ENCODE peak calls at places on chromosomes 5 and 9, in six cellular contexts. One of them, this sample, is unnamed.

GRCh38 chr5:6222121-6222520 is 156.2 kb downstream of the MED10 start:
- DNase-seq in lung: no peak
- DNase-seq in tibial artery: no peak
- DNase-seq in heart left ventricle: no peak
- DNase-seq in ovary: no peak
- DNase-seq in thoracic aorta: no peak
- DNase-seq in this sample: no peak

GRCh38 chr9:87327567-87328125 is 170.0 kb upstream of the DAPK1 start:
- DNase-seq in tibial artery: no peak
- DNase-seq in ovary: no peak
- DNase-seq in thoracic aorta: no peak
- DNase-seq in lung: no peak
- DNase-seq in heart left ventricle: no peak
- DNase-seq in this sample: no peak

GRCh38 chr9:81264516-81264915 is 424.8 kb downstream of the TLE1 start:
- DNase-seq in lung: no peak
- DNase-seq in thoracic aorta: no peak
- DNase-seq in heart left ventricle: peak; percentile 19
- DNase-seq in ovary: no peak
- DNase-seq in tibial artery: no peak
- DNase-seq in this sample: no peak

GRCh38 chr9:99870126-99870525 is 36.3 kb upstream of the STX17 start:
- DNase-seq in tibial artery: no peak
- DNase-seq in lung: no peak
- DNase-seq in heart left ventricle: no peak
- DNase-seq in thoracic aorta: no peak
- DNase-seq in ovary: no peak
- DNase-seq in this sample: no peak

GRCh38 chr5:157965989-157966388 is 107.0 kb upstream of the CLINT1 start:
- DNase-seq in heart left ventricle: no peak
- DNase-seq in thoracic aorta: no peak
- DNase-seq in ovary: no peak
- DNase-seq in tibial artery: no peak
- DNase-seq in lung: no peak
- DNase-seq in this sample: no peak

GRCh38 chr5:158023266-158023665 is 164.3 kb upstream of the CLINT1 start:
- DNase-seq in lung: no peak
- DNase-seq in heart left ventricle: no peak
- DNase-seq in ovary: no peak
- DNase-seq in tibial artery: no peak
- DNase-seq in thoracic aorta: no peak
- DNase-seq in this sample: no peak

GRCh38 chr5:1409386-1410110 is 35.7 kb downstream of the SLC6A3 start:
- DNase-seq in tibial artery: peak; percentile 19
- DNase-seq in thoracic aorta: no peak
- DNase-seq in lung: no peak
- DNase-seq in heart left ventricle: no peak
- DNase-seq in ovary: no peak
- DNase-seq in this sample: no peak

GRCh38 chr5:91170266-91170665 is 212.9 kb downstream of the ARRDC3 start:
- DNase-seq in tibial artery: no peak
- DNase-seq in thoracic aorta: no peak
- DNase-seq in heart left ventricle: no peak
- DNase-seq in lung: no peak
- DNase-seq in ovary: no peak
- DNase-seq in this sample: no peak

GRCh38 chr9:107737610-107737986 is 248.0 kb upstream of the KLF4 start:
- DNase-seq in lung: no peak
- DNase-seq in tibial artery: no peak
- DNase-seq in thoracic aorta: no peak
- DNase-seq in heart left ventricle: no peak
- DNase-seq in ovary: no peak
- DNase-seq in this sample: no peak

GRCh38 chr5:36145311-36145710 is 6.4 kb downstream of the LMBRD2 start:
- DNase-seq in heart left ventricle: no peak
- DNase-seq in ovary: no peak
- DNase-seq in lung: no peak
- DNase-seq in tibial artery: no peak
- DNase-seq in thoracic aorta: no peak
- DNase-seq in this sample: no peak

GRCh38 chr5:134289509-134290113 is 63.7 kb upstream of the PPP2CA start:
- DNase-seq in heart left ventricle: peak; percentile 53
- DNase-seq in thoracic aorta: no peak
- DNase-seq in tibial artery: peak; percentile 25
- DNase-seq in ovary: peak; percentile 26
- DNase-seq in lung: peak; percentile 58
- DNase-seq in this sample: peak; percentile 64

GRCh38 chr5:41433552-41434181 is 76.7 kb downstream of the PLCXD3 start:
- DNase-seq in thoracic aorta: no peak
- DNase-seq in heart left ventricle: no peak
- DNase-seq in ovary: no peak
- DNase-seq in tibial artery: no peak
- DNase-seq in lung: no peak
- DNase-seq in this sample: no peak

GRCh38 chr5:168047043-168047668 is 244.3 kb upstream of the WWC1 start:
- DNase-seq in thoracic aorta: no peak
- DNase-seq in ovary: no peak
- DNase-seq in tibial artery: no peak
- DNase-seq in lung: peak; percentile 38
- DNase-seq in heart left ventricle: no peak
- DNase-seq in this sample: no peak

GRCh38 chr5:118968925-118969375 is 19.4 kb downstream of the DTWD2 start:
- DNase-seq in tibial artery: no peak
- DNase-seq in heart left ventricle: peak; percentile 31
- DNase-seq in lung: no peak
- DNase-seq in thoracic aorta: no peak
- DNase-seq in ovary: no peak
- DNase-seq in this sample: no peak

GRCh38 chr5:111384220-111384619 is 128.1 kb downstream of the STARD4 start:
- DNase-seq in heart left ventricle: no peak
- DNase-seq in tibial artery: no peak
- DNase-seq in lung: no peak
- DNase-seq in ovary: no peak
- DNase-seq in thoracic aorta: no peak
- DNase-seq in this sample: no peak

GRCh38 chr5:181130832-181131496 is at the start of gene OR2V1:
- DNase-seq in thoracic aorta: no peak
- DNase-seq in heart left ventricle: no peak
- DNase-seq in ovary: no peak
- DNase-seq in tibial artery: no peak
- DNase-seq in lung: no peak
- DNase-seq in this sample: no peak

GRCh38 chr5:181133610-181134231 is 2.8 kb upstream of the OR2V1 start:
- DNase-seq in thoracic aorta: no peak
- DNase-seq in heart left ventricle: peak; percentile 63
- DNase-seq in tibial artery: peak; percentile 78
- DNase-seq in ovary: no peak
- DNase-seq in lung: peak; percentile 47
- DNase-seq in this sample: peak; percentile 20

GRCh38 chr5:181134259-181134658 is 3.3 kb upstream of the OR2V1 start:
- DNase-seq in thoracic aorta: no peak
- DNase-seq in lung: no peak
- DNase-seq in ovary: no peak
- DNase-seq in heart left ventricle: no peak
- DNase-seq in tibial artery: no peak
- DNase-seq in this sample: no peak

GRCh38 chr5:181131514-181131913 is 545 bp upstream of the OR2V1 start:
- DNase-seq in thoracic aorta: no peak
- DNase-seq in ovary: no peak
- DNase-seq in tibial artery: no peak
- DNase-seq in lung: no peak
- DNase-seq in heart left ventricle: no peak
- DNase-seq in this sample: no peak

GRCh38 chr5:181133083-181133482 is 2.1 kb upstream of the OR2V1 start:
- DNase-seq in ovary: no peak
- DNase-seq in thoracic aorta: no peak
- DNase-seq in heart left ventricle: no peak
- DNase-seq in lung: no peak
- DNase-seq in tibial artery: no peak
- DNase-seq in this sample: no peak
- H3K9me3 ChIP-seq in ovary: no peaks in the 10 kb centered on the region
- H3K9me3 ChIP-seq in thoracic aorta: no peaks in the 10 kb centered on the region
- H3K9me3 ChIP-seq in heart left ventricle: peaks cover 6% of the 10 kb centered on the region
- H3K9me3 ChIP-seq in lung: peaks cover 5% of the 10 kb centered on the region
- H3K9me3 ChIP-seq in tibial artery: no peaks in the 10 kb centered on the region
- H3K9me3 ChIP-seq in this sample: no peaks in the 10 kb centered on the region

GRCh38 chr5:177487975-177488374 is 9.4 kb downstream of the PDLIM7 start:
- DNase-seq in ovary: no peak
- DNase-seq in heart left ventricle: no peak
- DNase-seq in tibial artery: no peak
- DNase-seq in thoracic aorta: no peak
- DNase-seq in lung: no peak
- DNase-seq in this sample: no peak

GRCh38 chr5:177487144-177487543 is 10.3 kb downstream of the PDLIM7 start:
- DNase-seq in tibial artery: no peak
- DNase-seq in heart left ventricle: no peak
- DNase-seq in ovary: no peak
- DNase-seq in thoracic aorta: no peak
- DNase-seq in lung: no peak
- DNase-seq in this sample: no peak

GRCh38 chr5:177490311-177490991 is 7.0 kb downstream of the PDLIM7 start:
- DNase-seq in ovary: no peak
- DNase-seq in heart left ventricle: no peak
- DNase-seq in tibial artery: no peak
- DNase-seq in lung: no peak
- DNase-seq in thoracic aorta: no peak
- DNase-seq in this sample: no peak

GRCh38 chr5:177490992-177491391 is 6.4 kb downstream of the PDLIM7 start:
- DNase-seq in thoracic aorta: no peak
- DNase-seq in tibial artery: no peak
- DNase-seq in heart left ventricle: no peak
- DNase-seq in ovary: no peak
- DNase-seq in lung: no peak
- DNase-seq in this sample: no peak

GRCh38 chr5:177489119-177489716 is 8.2 kb downstream of the PDLIM7 start:
- DNase-seq in heart left ventricle: no peak
- DNase-seq in ovary: no peak
- DNase-seq in lung: no peak
- DNase-seq in thoracic aorta: no peak
- DNase-seq in tibial artery: no peak
- DNase-seq in this sample: no peak
- TF ChIP-seq CTCF in heart left ventricle: no peak
- TF ChIP-seq CTCF in ovary: no peak
- TF ChIP-seq CTCF in lung: no peak
- TF ChIP-seq CTCF in thoracic aorta: no peak
- TF ChIP-seq CTCF in tibial artery: no peak
- TF ChIP-seq CTCF in this sample: no peak

DNA sequence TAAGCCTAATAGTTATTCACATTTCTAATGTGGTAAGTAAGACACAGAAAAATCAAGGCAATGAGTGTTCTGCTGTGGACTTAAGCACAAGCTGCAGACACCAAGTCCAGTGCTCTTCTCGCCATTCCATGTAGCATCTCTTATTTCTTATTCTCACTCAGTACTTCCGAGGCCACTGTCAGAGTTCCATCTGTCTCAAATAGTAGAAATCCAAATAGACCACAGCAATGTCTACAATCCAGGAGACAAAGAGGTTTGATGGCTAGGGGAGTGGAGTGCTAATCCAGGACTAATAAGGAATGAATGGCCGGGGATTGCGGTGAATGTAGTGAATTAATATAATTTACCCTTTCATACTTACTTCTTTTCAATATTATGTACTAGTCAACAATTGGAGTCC is 147.3 kb downstream of the FBXL7 start:
- DNase-seq in heart left ventricle: no peak
- DNase-seq in tibial artery: no peak
- DNase-seq in lung: no peak
- DNase-seq in ovary: no peak
- DNase-seq in thoracic aorta: no peak
- DNase-seq in this sample: no peak
- H3K9me3 ChIP-seq in heart left ventricle: peaks cover 3% of the 10 kb centered on the region
- H3K9me3 ChIP-seq in tibial artery: no peaks in the 10 kb centered on the region
- H3K9me3 ChIP-seq in lung: no peaks in the 10 kb centered on the region
- H3K9me3 ChIP-seq in ovary: no peaks in the 10 kb centered on the region
- H3K9me3 ChIP-seq in thoracic aorta: no peaks in the 10 kb centered on the region
- H3K9me3 ChIP-seq in this sample: no peaks in the 10 kb centered on the region

GRCh38 chr9:4313144-4313543 is 13.3 kb upstream of the GLIS3 start:
- DNase-seq in ovary: no peak
- DNase-seq in heart left ventricle: no peak
- DNase-seq in thoracic aorta: no peak
- DNase-seq in lung: no peak
- DNase-seq in tibial artery: no peak
- DNase-seq in this sample: no peak

GRCh38 chr9:4320021-4320420 is 20.2 kb upstream of the GLIS3 start:
- DNase-seq in tibial artery: no peak
- DNase-seq in lung: no peak
- DNase-seq in ovary: no peak
- DNase-seq in heart left ventricle: no peak
- DNase-seq in thoracic aorta: no peak
- DNase-seq in this sample: no peak

GRCh38 chr9:4318741-4319140 is 18.9 kb upstream of the GLIS3 start:
- DNase-seq in lung: no peak
- DNase-seq in ovary: no peak
- DNase-seq in heart left ventricle: no peak
- DNase-seq in tibial artery: no peak
- DNase-seq in thoracic aorta: no peak
- DNase-seq in this sample: no peak

GRCh38 chr9:4316409-4316808 is 16.5 kb upstream of the GLIS3 start:
- DNase-seq in tibial artery: no peak
- DNase-seq in thoracic aorta: no peak
- DNase-seq in heart left ventricle: no peak
- DNase-seq in lung: no peak
- DNase-seq in ovary: no peak
- DNase-seq in this sample: no peak

GRCh38 chr9:4315582-4316215 is 15.8 kb upstream of the GLIS3 start:
- DNase-seq in tibial artery: peak; percentile 61
- DNase-seq in heart left ventricle: peak; percentile 72
- DNase-seq in ovary: peak; percentile 79
- DNase-seq in thoracic aorta: peak; percentile 16
- DNase-seq in lung: peak; percentile 71
- DNase-seq in this sample: peak; percentile 75
- TF ChIP-seq CTCF in tibial artery: peak; percentile 82
- TF ChIP-seq CTCF in heart left ventricle: peak; percentile 86
- TF ChIP-seq CTCF in ovary: peak; percentile 55
- TF ChIP-seq CTCF in thoracic aorta: peak; percentile 76
- TF ChIP-seq CTCF in lung: peak; percentile 77
- TF ChIP-seq CTCF in this sample: peak; percentile 71

GRCh38 chr5:153939101-153939500 is 99.6 kb downstream of the FAM114A2 start:
- DNase-seq in heart left ventricle: no peak
- DNase-seq in ovary: no peak
- DNase-seq in tibial artery: no peak
- DNase-seq in lung: no peak
- DNase-seq in thoracic aorta: no peak
- DNase-seq in this sample: no peak
- H3K9me3 ChIP-seq in heart left ventricle: peaks cover 66% of the 10 kb centered on the region
- H3K9me3 ChIP-seq in ovary: peaks cover 11% of the 10 kb centered on the region
- H3K9me3 ChIP-seq in tibial artery: no peaks in the 10 kb centered on the region
- H3K9me3 ChIP-seq in lung: peaks cover 30% of the 10 kb centered on the region
- H3K9me3 ChIP-seq in thoracic aorta: peaks cover 32% of the 10 kb centered on the region
- H3K9me3 ChIP-seq in this sample: no peaks in the 10 kb centered on the region

This sample was measured in uterus.